ENCODE peak calls at places on chromosomes 16 and 17, in nine cellular contexts. X, D, B, G, F, Y, Q, L and R are unnamed samples.

GRCh38 chr16:73204359-73205152 is 156.6 kb upstream of the ZFHX3 start:
- DNase-seq in X (no peak), D (no peak), B (no peak), G (no peak), F (no peak), Y (no peak), Q (no peak), L (no peak), R (no peak)

GRCh38 chr16:49021136-49021535 is 260.5 kb downstream of the CBLN1 start:
- DNase-seq in X (peak), D (peak), B (no peak), G (no peak), F (no peak), Y (no peak), Q (no peak), L (peak), R (peak)

GRCh38 chr17:4932756-4933155 is 679 bp downstream of the GP1BA start:
- DNase-seq in X (no peak), D (no peak), B (no peak), G (no peak), F (no peak), Y (no peak), Q (no peak), L (no peak), R (no peak)

GRCh38 chr17:19397556-19398041 is 10.6 kb upstream of the MFAP4 start:
- DNase-seq in X (no peak), D (peak), B (no peak), G (no peak), F (no peak), Y (no peak), Q (no peak), L (no peak), R (no peak)

GRCh38 chr17:41446806-41447205 is 6.0 kb upstream of the KRT38 start:
- DNase-seq in X (peak), D (peak), B (no peak), G (no peak), F (no peak), Y (no peak), Q (no peak), L (peak), R (peak)

GRCh38 chr17:57211010-57211411 is 45.3 kb upstream of the MSI2 start:
- DNase-seq in X (no peak), D (peak), B (no peak), G (no peak), F (no peak), Y (no peak), Q (no peak), L (peak), R (no peak)

GRCh38 chr16:6804461-6804860 is 528.2 kb upstream of the RBFOX1 start:
- DNase-seq in X (no peak), D (no peak), B (no peak), G (no peak), F (no peak), Y (no peak), Q (no peak), L (no peak), R (no peak)

GRCh38 chr17:10875411-10875810 is 37.5 kb upstream of the PIRT start:
- DNase-seq in X (no peak), D (no peak), B (no peak), G (peak), F (no peak), Y (peak), Q (no peak), L (peak), R (no peak)

GRCh38 chr16:23499801-23500200 is 10.5 kb downstream of the GGA2 start:
- DNase-seq in X (no peak), D (no peak), B (no peak), G (no peak), F (no peak), Y (no peak), Q (no peak), L (no peak), R (no peak)

GRCh38 chr16:20271893-20272292 is 55.4 kb downstream of the GP2 start:
- DNase-seq in X (no peak), D (no peak), B (no peak), G (no peak), F (no peak), Y (no peak), Q (no peak), L (no peak), R (no peak)

GRCh38 chr17:15076991-15077663 is 188.0 kb downstream of the PMP22 start:
- DNase-seq in X (no peak), D (no peak), B (no peak), G (no peak), F (no peak), Y (no peak), Q (no peak), L (no peak), R (no peak)

GRCh38 chr17:27319536-27320221 is 25.8 kb downstream of the WSB1 start:
- DNase-seq in X (peak), D (peak), B (no peak), G (peak), F (no peak), Y (no peak), Q (peak), L (peak), R (no peak)

GRCh38 chr16:10923650-10924214 is 18.5 kb downstream of the DEXI start:
- DNase-seq in X (no peak), D (no peak), B (no peak), G (peak), F (no peak), Y (no peak), Q (no peak), L (peak), R (no peak)

GRCh38 chr17:61753696-61754095 is 109.6 kb downstream of the BRIP1 start:
- DNase-seq in X (no peak), D (no peak), B (no peak), G (no peak), F (no peak), Y (no peak), Q (no peak), L (no peak), R (no peak)

GRCh38 chr17:54194268-54194667 is 371.5 kb downstream of the KIF2B start:
- DNase-seq in X (no peak), D (no peak), B (no peak), G (no peak), F (no peak), Y (no peak), Q (no peak), L (no peak), R (no peak)

GRCh38 chr16:27924411-27925118 is 138.9 kb downstream of the GSG1L start:
- DNase-seq in X (no peak), D (no peak), B (no peak), G (no peak), F (no peak), Y (no peak), Q (no peak), L (no peak), R (no peak)

GRCh38 chr16:791131-791530 is 2.7 kb downstream of the CHTF18 start:
- DNase-seq in X (no peak), D (no peak), B (no peak), G (no peak), F (no peak), Y (no peak), Q (no peak), L (no peak), R (no peak)

GRCh38 chr17:59219992-59220327 is 351 bp upstream of the GDPD1 start:
- DNase-seq in X (no peak), D (no peak), B (no peak), G (no peak), F (no peak), Y (no peak), Q (no peak), L (no peak), R (no peak)

GRCh38 chr17:29918922-29919856 is 10.8 kb downstream of the SSH2 start:
- DNase-seq in X (peak), D (peak), B (no peak), G (no peak), F (no peak), Y (no peak), Q (no peak), L (peak), R (no peak)

GRCh38 chr16:8685617-8686016 is 11.2 kb downstream of the ABAT start:
- DNase-seq in X (no peak), D (no peak), B (no peak), G (no peak), F (no peak), Y (no peak), Q (no peak), L (no peak), R (no peak)

GRCh38 chr17:21199311-21199710 is 14.7 kb downstream of the TMEM11 start:
- DNase-seq in X (peak), D (peak), B (no peak), G (no peak), F (no peak), Y (no peak), Q (no peak), L (peak), R (peak)

GRCh38 chr16:12535535-12536411 is 267.9 kb downstream of the CPPED1 start:
- DNase-seq in X (no peak), D (no peak), B (no peak), G (no peak), F (no peak), Y (peak), Q (no peak), L (no peak), R (no peak)

GRCh38 chr17:18225562-18226283 is at the start of gene LLGL1:
- DNase-seq in X (no peak), D (no peak), B (no peak), G (no peak), F (no peak), Y (no peak), Q (peak), L (no peak), R (no peak)

GRCh38 chr16:84898447-84898846 is 78.7 kb downstream of the CRISPLD2 start:
- DNase-seq in X (no peak), D (peak), B (no peak), G (no peak), F (no peak), Y (no peak), Q (no peak), L (peak), R (no peak)

GRCh38 chr17:2551928-2552327 is 40.2 kb upstream of the METTL16 start:
- DNase-seq in X (no peak), D (no peak), B (no peak), G (no peak), F (no peak), Y (no peak), Q (no peak), L (no peak), R (no peak)

GRCh38 chr17:54900457-54901229 is at the start of gene TOM1L1:
- DNase-seq in X (peak), D (peak), B (no peak), G (peak), F (peak), Y (peak), Q (peak), L (peak), R (no peak)